ENCODE peak calls at places on chromosomes 7 and 10, in six cellular contexts. L is activated T-helper 9 cell treated with anti-CD3 and anti-CD28 coated beads, Interleukin-2, amount 50 U/mL, for 16 hours; O is HFFc6; A is BE2C; F is stimulated activated CD4-positive, alpha-beta T cell treated with anti-CD3 and anti-CD28 coated beads, Interleukin-2, amount 100 ng/mL, for 24 hours; U is coronary artery. C is an unnamed sample.

GRCh38 chr10:48884337-48885045 is 55.1 kb downstream of the LRRC18 start:
- DNase-seq in L (no peak), O (no peak), A (no peak), F (no peak), U (no peak), C (no peak)

GRCh38 chr10:77387247-77387646 is 250.4 kb downstream of the KCNMA1 start:
- DNase-seq in L (no peak), O (no peak), A (no peak), F (no peak), U (no peak), C (no peak)

GRCh38 chr7:77188736-77189429 is 10.7 kb downstream of the FGL2 start:
- DNase-seq in L (no peak), O (no peak), A (no peak), F (no peak), U (no peak), C (no peak)

GRCh38 chr10:79262959-79263746 is 84.1 kb upstream of the PPIF start:
- DNase-seq in L (no peak), O (no peak), A (no peak), F (no peak), U (no peak), C (no peak)

GRCh38 chr7:103113164-103113563 is 35.7 kb downstream of the NAPEPLD start:
- DNase-seq in L (no peak), O (peak), A (no peak), F (no peak), U (no peak), C (no peak)

GRCh38 chr10:49606981-49607535 is 3.1 kb upstream of the SLC18A3 start:
- DNase-seq in L (peak), O (peak), A (no peak), F (peak), U (peak), C (peak)

GRCh38 chr10:69567920-69568319 is 5.3 kb downstream of the NEUROG3 start:
- DNase-seq in L (no peak), O (peak), A (no peak), F (peak), U (no peak), C (no peak)

GRCh38 chr10:132476146-132477065 is 61.2 kb upstream of the INPP5A start:
- DNase-seq in L (no peak), O (no peak), A (no peak), F (no peak), U (no peak), C (no peak)

GRCh38 chr7:24869572-24869971 is 110.4 kb downstream of the OSBPL3 start:
- DNase-seq in L (no peak), O (peak), A (no peak), F (no peak), U (no peak), C (no peak)

GRCh38 chr7:121486590-121486989 is 90.5 kb upstream of the FAM3C start:
- DNase-seq in L (no peak), O (no peak), A (no peak), F (no peak), U (no peak), C (no peak)

GRCh38 chr7:67738-68395 is 124.5 kb upstream of the FAM20C start:
- DNase-seq in L (no peak), O (no peak), A (no peak), F (no peak), U (no peak), C (no peak)

GRCh38 chr10:129163536-129163935 is 303.5 kb upstream of the MGMT start:
- DNase-seq in L (no peak), O (no peak), A (no peak), F (no peak), U (no peak), C (no peak)

GRCh38 chr7:30930621-30931020 is 19.0 kb downstream of the AQP1 start:
- DNase-seq in L (no peak), O (no peak), A (peak), F (no peak), U (no peak), C (no peak)

GRCh38 chr7:41996381-41997035 is 240.5 kb downstream of the GLI3 start:
- DNase-seq in L (no peak), O (peak), A (no peak), F (no peak), U (no peak), C (no peak)

GRCh38 chr7:98771519-98772241 is 98.1 kb downstream of the TMEM130 start:
- DNase-seq in L (no peak), O (peak), A (no peak), F (no peak), U (no peak), C (no peak)

GRCh38 chr7:99141756-99142726 is 1.9 kb downstream of the SMURF1 start:
- DNase-seq in L (peak), O (peak), A (peak), F (peak), U (peak), C (peak)

GRCh38 chr10:18104223-18104872 is 35.9 kb upstream of the CACNB2 start:
- DNase-seq in L (peak), O (peak), A (peak), F (peak), U (no peak), C (peak)

GRCh38 chr7:51123322-51124021 is 193.1 kb downstream of the COBL start:
- DNase-seq in L (peak), O (peak), A (no peak), F (peak), U (no peak), C (no peak)

GRCh38 chr7:135879238-135879637 is 97.9 kb downstream of the MTPN start:
- DNase-seq in L (no peak), O (peak), A (no peak), F (no peak), U (no peak), C (no peak)

GRCh38 chr7:117993377-117994003 is 120.2 kb upstream of the CTTNBP2 start:
- DNase-seq in L (no peak), O (no peak), A (peak), F (no peak), U (no peak), C (peak)

GRCh38 chr10:97466755-97467154 is 20.8 kb downstream of the ZDHHC16 start:
- DNase-seq in L (no peak), O (peak), A (no peak), F (no peak), U (no peak), C (no peak)

GRCh38 chr7:149732111-149732561 is 41.3 kb downstream of the ZNF467 start:
- DNase-seq in L (no peak), O (no peak), A (peak), F (no peak), U (peak), C (no peak)

GRCh38 chr7:151311294-151311864 is 30.2 kb upstream of the NUB1 start:
- DNase-seq in L (no peak), O (no peak), A (peak), F (no peak), U (no peak), C (no peak)

GRCh38 chr7:77537136-77537594 is at the start of gene PTPN12:
- DNase-seq in L (no peak), O (peak), A (peak), F (no peak), U (no peak), C (no peak)

GRCh38 chr10:110151467-110151866 is 55.9 kb upstream of the MXI1 start:
- DNase-seq in L (no peak), O (no peak), A (peak), F (no peak), U (no peak), C (no peak)

GRCh38 chr7:47256016-47256415 is 325.9 kb downstream of the TNS3 start:
- DNase-seq in L (no peak), O (no peak), A (no peak), F (no peak), U (no peak), C (no peak)

GRCh38 chr10:101710064-101710695 is 15.2 kb upstream of the FBXW4 start:
- DNase-seq in L (no peak), O (no peak), A (no peak), F (no peak), U (no peak), C (no peak)

GRCh38 chr10:132538031-132538789 is 623 bp downstream of the INPP5A start:
- DNase-seq in L (no peak), O (no peak), A (no peak), F (no peak), U (peak), C (no peak)

GRCh38 chr10:122054046-122055025 is 65.4 kb downstream of the TACC2 start:
- DNase-seq in L (no peak), O (peak), A (peak), F (no peak), U (no peak), C (no peak)

GRCh38 chr7:77426521-77427051 is 10.4 kb upstream of the GSAP start:
- DNase-seq in L (no peak), O (peak), A (no peak), F (no peak), U (no peak), C (no peak)

GRCh38 chr10:119308089-119308488 is 100.7 kb downstream of the GRK5 start:
- DNase-seq in L (no peak), O (no peak), A (no peak), F (no peak), U (no peak), C (no peak)

GRCh38 chr10:34585422-34586115 is 229.5 kb downstream of the PARD3 start:
- DNase-seq in L (no peak), O (no peak), A (no peak), F (no peak), U (no peak), C (no peak)

GRCh38 chr7:12646139-12646538 is 41.3 kb upstream of the ARL4A start:
- DNase-seq in L (no peak), O (peak), A (no peak), F (no peak), U (no peak), C (no peak)

C was measured in stimulated activated naive B cell treated with anti-CD40 and anti-IgM and Interleukin-4, amounts not matched to agents 10 μg/mL and 1 μg/mL and 100 μg/mL, for 72 hours.